ENCODE peak calls at places on chromosomes 11 and 22, in ten cellular contexts. A, C, S, W, J, P, Y, O, K and N are unnamed samples.

GRCh38 chr11:34427171-34427805 is 11.4 kb upstream of the CAT start:
- DNase-seq in A (peak), Y (no peak), O (peak), P (no peak), W (no peak), J (no peak), C (no peak), K (no peak), S (no peak), N (no peak)

GRCh38 chr11:110128161-110128560 is 35.0 kb downstream of the ZC3H12C start:
- DNase-seq in C (no peak), J (no peak), P (no peak), W (no peak), A (no peak), S (no peak), K (no peak), Y (no peak), O (peak), N (no peak)

GRCh38 chr11:131248588-131248987 is 121.8 kb upstream of the NTM start:
- DNase-seq in O (no peak), Y (no peak), J (no peak), S (no peak), W (no peak), A (no peak), K (no peak), P (peak), C (no peak), N (no peak)

GRCh38 chr22:24969588-24970301 is 17.2 kb downstream of the KIAA1671 start:
- DNase-seq in K (no peak), A (no peak), P (no peak), W (no peak), Y (no peak), O (peak), C (peak), S (no peak), J (peak), N (no peak)

GRCh38 chr11:88051386-88051785 is 123.9 kb downstream of the RAB38 start:
- DNase-seq in W (no peak), O (no peak), J (no peak), K (no peak), S (no peak), C (no peak), P (no peak), A (no peak), Y (no peak), N (no peak)

GRCh38 chr11:45045692-45046471 is 95.2 kb upstream of the TP53I11 start:
- DNase-seq in W (peak), K (no peak), J (peak), C (peak), Y (peak), O (no peak), P (no peak), S (peak), A (peak), N (no peak)

GRCh38 chr22:38755155-38755910 is 465 bp downstream of the SUN2 start:
- DNase-seq in O (peak), S (peak), K (peak), P (peak), A (peak), W (peak), J (peak), C (peak), Y (peak), N (peak)

GRCh38 chr11:69921429-69922014 is 102.3 kb upstream of the FGF3 start:
- DNase-seq in S (peak), A (no peak), O (no peak), J (no peak), Y (no peak), K (peak), C (no peak), W (peak), P (no peak), N (no peak)

GRCh38 chr11:33719587-33719986 is 16.6 kb downstream of the CD59 start:
- DNase-seq in J (no peak), P (no peak), K (peak), A (no peak), C (no peak), S (no peak), O (no peak), Y (no peak), W (no peak), N (no peak)

GRCh38 chr11:44316388-44317240 is 6.7 kb upstream of the ALX4 start:
- DNase-seq in P (peak), O (peak), S (no peak), A (no peak), K (peak), W (no peak), J (no peak), Y (no peak), C (no peak), N (peak)

GRCh38 chr11:1880746-1881441 is 10.8 kb downstream of the PRR33 start:
- DNase-seq in W (peak), Y (no peak), K (peak), J (no peak), C (no peak), A (no peak), O (peak), S (peak), P (no peak), N (peak)

GRCh38 chr11:2693851-2694261 is 5.9 kb downstream of the KCNQ1OT1 start:
- DNase-seq in K (no peak), C (peak), S (peak), P (no peak), O (no peak), A (no peak), J (no peak), Y (no peak), W (peak), N (no peak)

GRCh38 chr22:22137891-22138290 is 106.7 kb upstream of the VPREB1 start:
- DNase-seq in C (no peak), S (no peak), W (no peak), K (no peak), Y (no peak), J (no peak), A (no peak), O (no peak), P (no peak), N (no peak)

GRCh38 chr11:2704896-2705606 is 5.3 kb upstream of the KCNQ1OT1 start:
- DNase-seq in C (no peak), W (no peak), P (no peak), O (peak), Y (no peak), J (no peak), A (no peak), K (peak), S (peak), N (no peak)

GRCh38 chr11:1302461-1303073 is 6.9 kb downstream of the TOLLIP start:
- DNase-seq in P (peak), W (peak), J (no peak), A (no peak), C (no peak), K (peak), Y (peak), O (peak), S (no peak), N (no peak)

GRCh38 chr11:73184953-73185671 is 33.0 kb upstream of the P2RY2 start:
- DNase-seq in C (no peak), P (peak), O (peak), S (peak), K (no peak), W (peak), A (peak), Y (peak), J (peak), N (no peak)

GRCh38 chr11:91730071-91730470 is 494.5 kb upstream of the FAT3 start:
- DNase-seq in K (no peak), W (no peak), C (no peak), J (no peak), Y (no peak), P (no peak), A (no peak), O (no peak), S (no peak), N (no peak)

GRCh38 chr11:104320091-104320490 is 156.1 kb upstream of the PDGFD start:
- DNase-seq in C (no peak), K (no peak), P (no peak), O (no peak), Y (no peak), W (no peak), A (no peak), J (no peak), S (no peak), N (no peak)

GRCh38 chr22:25159028-25159427 is 40.6 kb upstream of the CRYBB3 start:
- DNase-seq in Y (no peak), S (no peak), K (no peak), C (no peak), W (no peak), A (no peak), J (no peak), P (no peak), O (no peak), N (no peak)

DNA sequence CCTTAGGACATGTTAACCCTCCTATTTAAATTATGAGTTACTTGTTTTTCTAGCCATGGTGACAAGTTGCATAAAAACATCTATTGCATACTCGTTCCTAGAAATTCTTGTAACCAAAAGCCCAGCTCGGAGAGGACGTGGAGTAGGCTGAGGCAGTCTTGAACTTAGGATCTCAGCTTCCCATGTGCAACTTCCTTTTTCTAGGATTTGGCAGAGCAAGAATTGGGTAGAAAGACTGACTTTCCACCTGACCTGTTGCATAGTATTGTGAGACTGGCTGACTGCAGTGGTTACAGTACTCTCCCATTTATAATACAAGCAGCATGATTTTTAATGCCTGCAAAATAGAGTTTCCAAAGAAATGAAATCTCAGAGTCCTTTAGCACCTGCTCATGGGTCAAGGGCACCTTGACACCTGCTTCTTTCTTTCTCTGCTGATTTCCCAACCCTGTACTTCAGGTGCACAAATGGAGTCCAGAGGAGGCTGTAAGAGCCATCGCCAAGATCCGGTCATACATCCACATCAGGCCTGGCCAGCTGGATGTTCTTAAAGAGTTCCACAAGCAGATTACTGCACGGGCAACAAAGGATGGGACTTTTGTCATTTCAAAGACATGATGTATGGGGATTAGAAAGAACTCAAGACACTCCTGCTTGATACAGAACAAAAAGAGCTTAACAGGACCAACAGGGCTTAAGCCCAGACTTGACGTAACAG is 5.8 kb downstream of the PTPMT1 start:
- DNase-seq in J (no peak), Y (no peak), K (no peak), W (peak), C (no peak), O (no peak), P (no peak), A (no peak), S (no peak), N (no peak)
- TF ChIP-seq EP300 in J (no peak), Y (no peak), K (no peak), W (no peak), C (no peak), O (no peak), P (no peak), A (no peak), S (no peak), N (no peak)

DNA sequence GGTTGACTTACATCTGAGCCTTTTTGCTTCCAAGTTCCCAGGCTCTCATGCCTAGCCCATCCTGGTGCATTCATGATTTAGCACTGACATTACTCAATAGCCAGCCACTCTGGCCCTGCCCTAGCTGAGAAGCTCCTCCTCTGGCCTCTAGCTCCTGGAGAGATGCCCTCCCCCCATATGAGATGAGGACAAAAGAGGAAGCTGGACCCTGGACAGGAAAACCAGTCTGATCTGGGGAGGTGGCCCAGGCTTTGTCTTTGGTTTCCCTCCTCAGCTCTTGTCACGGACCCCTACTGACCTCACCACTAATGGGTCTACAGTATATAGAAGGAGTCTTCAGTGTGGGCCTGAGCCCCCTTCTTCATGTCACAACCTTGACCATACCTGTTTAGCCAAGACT is 3.0 kb downstream of the RHOG start:
- DNase-seq in J (peak), S (peak), W (no peak), C (no peak), A (no peak), Y (peak), O (no peak), K (no peak), P (no peak), N (no peak)
- H3K4me3 ChIP-seq in J (no peak), S (no peak), W (peak), C (no peak), A (no peak), Y (peak), O (no peak), K (no peak), P (no peak), N (no peak)

DNA sequence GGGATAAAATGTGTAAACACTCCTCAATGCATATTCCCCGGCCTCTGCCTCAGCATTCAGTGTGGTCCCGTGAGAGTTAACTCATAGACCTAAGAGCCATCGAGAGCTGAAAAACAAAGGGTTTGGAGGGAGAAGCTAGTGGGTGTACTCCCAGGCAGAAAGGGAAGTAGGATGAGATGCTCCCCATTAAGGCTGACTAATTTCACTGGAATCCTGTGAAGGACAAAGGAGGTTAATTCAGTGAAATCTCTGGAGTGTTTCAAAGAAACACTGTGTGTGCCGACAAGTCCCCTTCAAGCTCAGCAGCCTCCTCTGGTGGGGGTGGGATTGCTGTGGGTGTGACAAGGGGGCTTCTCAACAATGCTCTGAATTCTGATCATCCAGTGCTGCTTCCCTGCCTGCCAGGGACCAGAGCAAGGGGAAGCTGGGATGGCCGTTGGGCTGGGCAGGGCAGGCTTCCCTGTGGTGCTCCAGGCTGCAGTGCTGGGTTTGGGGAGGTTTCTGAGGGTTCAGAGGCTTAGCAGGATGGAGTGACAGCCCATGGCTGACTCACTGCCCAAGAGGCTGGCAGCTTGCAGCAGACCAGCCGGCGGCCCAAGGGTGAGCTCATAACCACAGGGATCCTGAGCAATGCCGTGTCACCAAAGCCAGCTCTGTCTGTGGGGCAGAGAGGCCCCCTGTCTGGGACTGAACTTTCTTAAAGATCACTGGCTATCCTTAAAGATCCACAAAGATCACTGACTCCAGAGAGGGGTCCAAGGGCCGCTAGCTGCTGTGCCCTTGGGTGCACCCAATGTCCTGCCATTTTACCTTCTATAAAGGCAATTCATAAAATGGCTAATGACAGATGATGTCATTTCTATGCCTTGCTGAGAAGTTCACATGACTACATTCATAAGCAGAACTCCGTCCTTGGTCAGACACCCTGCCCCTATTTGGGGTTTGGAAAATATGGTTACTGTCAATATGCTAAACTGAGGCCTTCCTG is 61.3 kb upstream of the BMAL1 start:
- DNase-seq in K (peak), S (no peak), P (peak), C (no peak), O (no peak), A (peak), Y (no peak), J (no peak), W (no peak), N (no peak)
- TF ChIP-seq EP300 in K (no peak), S (no peak), P (no peak), C (no peak), O (peak), A (no peak), Y (no peak), J (no peak), W (no peak), N (no peak)

DNA sequence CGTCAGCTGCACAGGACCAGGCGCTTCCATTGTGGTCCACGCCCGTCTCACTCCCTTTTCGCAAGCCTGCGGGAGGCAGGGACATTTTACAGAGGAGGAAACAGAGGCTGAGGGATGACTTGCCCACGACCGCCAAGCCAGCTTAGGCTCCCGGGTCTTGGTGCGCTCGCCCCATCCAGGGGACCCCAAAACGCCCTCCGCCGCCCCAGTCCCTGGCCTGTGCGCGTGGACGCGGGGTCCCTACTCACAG is 300 bp downstream of the WNT11 start:
- DNase-seq in A (no peak), W (no peak), P (no peak), C (no peak), S (no peak), K (no peak), Y (no peak), O (no peak), J (peak), N (no peak)
- H3K4me3 ChIP-seq in A (peak), W (peak), P (peak), C (peak), S (peak), K (peak), Y (peak), O (peak), J (no peak), N (peak)

DNA sequence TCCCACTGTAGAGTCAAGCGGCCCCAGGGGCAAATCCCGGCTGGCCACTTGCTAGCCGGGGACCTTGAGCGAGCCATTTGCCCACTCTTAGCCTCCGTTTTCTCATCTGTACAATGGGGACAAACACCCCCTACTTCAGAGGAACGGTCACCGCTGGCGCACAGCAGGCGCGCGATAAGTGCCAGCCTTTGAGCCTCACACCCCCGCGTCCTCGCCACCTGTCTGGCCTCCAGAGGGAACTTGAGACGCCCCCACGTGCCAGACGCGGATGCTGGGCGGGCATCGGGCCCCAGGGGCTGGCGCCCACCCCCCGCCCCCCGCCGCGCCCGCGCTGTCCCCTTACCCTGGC is 72.7 kb upstream of the TCF20 start:
- DNase-seq in K (peak), P (no peak), J (no peak), A (no peak), S (no peak), W (no peak), Y (no peak), O (no peak), C (no peak), N (peak)
- TF ChIP-seq EP300 in K (no peak), P (no peak), J (no peak), A (no peak), S (no peak), W (no peak), Y (no peak), O (no peak), C (no peak), N (no peak)

GRCh38 chr22:50545522-50546325 is at the start of gene KLHDC7B:
- DNase-seq in P (no peak), J (no peak), C (no peak), A (no peak), W (no peak), S (no peak), K (peak), Y (no peak), O (peak), N (no peak)

GRCh38 chr22:50540352-50540751 is 5.3 kb upstream of the KLHDC7B start:
- DNase-seq in S (no peak), A (no peak), K (no peak), W (no peak), Y (no peak), O (no peak), C (no peak), P (no peak), J (no peak), N (no peak)

GRCh38 chr22:50544078-50544745 is 1.5 kb upstream of the KLHDC7B start:
- DNase-seq in A (peak), S (peak), C (peak), K (peak), O (peak), Y (peak), P (peak), W (peak), J (peak), N (peak)

GRCh38 chr22:50544746-50545253 is 899 bp upstream of the KLHDC7B start:
- DNase-seq in W (no peak), C (no peak), J (peak), S (no peak), A (no peak), Y (peak), O (no peak), K (no peak), P (no peak), N (no peak)

DNA sequence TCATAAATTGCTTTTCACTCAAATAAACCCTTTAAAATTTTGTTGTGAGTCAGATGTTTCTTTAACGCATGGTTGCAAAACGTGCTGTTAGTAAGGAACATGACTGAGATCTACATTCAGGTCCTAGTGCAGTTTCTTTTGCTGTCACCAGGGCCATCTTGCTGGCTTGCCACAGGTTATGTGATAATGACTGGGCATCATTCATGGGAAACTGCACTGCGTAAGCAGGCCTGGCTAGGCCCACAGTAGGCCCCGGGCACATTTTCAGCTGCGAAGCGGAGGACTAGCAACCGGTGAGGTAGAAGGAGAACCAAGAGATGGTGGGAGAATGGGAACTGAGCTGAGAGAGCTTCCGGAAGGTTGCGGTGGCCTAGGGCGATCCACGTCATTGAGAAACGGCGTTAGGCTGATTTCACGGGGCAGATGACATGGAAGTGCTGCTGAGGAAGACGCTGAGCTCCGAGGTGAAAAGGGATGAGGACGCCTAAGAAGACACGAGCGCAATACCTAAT is 3.2 kb upstream of the KLHDC7B start:
- DNase-seq in P (no peak), S (no peak), Y (no peak), C (no peak), J (peak), A (no peak), K (no peak), O (no peak), W (no peak), N (no peak)
- H3K4me3 ChIP-seq in P (no peak), S (no peak), Y (no peak), C (no peak), J (no peak), A (no peak), K (no peak), O (no peak), W (no peak), N (no peak)

GRCh38 chr11:14423633-14424032 is 64.7 kb upstream of the RRAS2 start:
- DNase-seq in W (no peak), K (no peak), C (no peak), J (no peak), A (no peak), S (no peak), Y (no peak), O (no peak), P (no peak), N (no peak)
- TF ChIP-seq EP300 in W (no peak), K (no peak), C (no peak), J (no peak), A (no peak), S (no peak), Y (no peak), O (no peak), P (no peak), N (no peak)

DNA sequence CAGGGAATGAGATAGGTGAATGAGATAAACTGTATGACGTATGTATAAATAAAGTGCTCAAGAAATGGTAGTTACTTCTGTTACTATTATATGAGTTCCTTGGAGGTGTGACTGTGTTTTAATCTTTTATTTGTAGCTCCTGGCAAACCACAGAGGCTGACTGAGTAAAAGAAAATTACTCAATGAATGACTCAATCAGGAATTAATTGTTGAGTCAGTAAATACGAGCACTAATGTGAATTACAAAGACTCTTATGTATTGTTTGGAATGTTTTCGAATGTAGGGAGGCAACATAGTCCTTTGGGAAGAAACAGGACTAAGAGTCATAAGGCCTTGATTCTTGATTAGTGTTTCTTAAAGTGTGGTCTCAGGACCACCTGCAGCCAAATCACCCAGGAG is 51.1 kb upstream of the BLID start:
- DNase-seq in W (no peak), Y (no peak), P (no peak), C (no peak), A (no peak), S (no peak), O (no peak), J (no peak), K (no peak), N (no peak)
- H3K4me3 ChIP-seq in W (no peak), Y (no peak), P (no peak), C (no peak), A (no peak), S (no peak), O (no peak), J (no peak), K (no peak), N (no peak)